ENCODE peak calls at places on chromosomes 6 and 20, in six cellular contexts. U is progenitor cell of endocrine pancreas, M is heart right ventricle, F is NCI-H2171, X is neural progenitor cell, R is NCI-H1092. L is an unnamed sample.

GRCh38 chr20:258963-259362 is 1.4 kb downstream of the DEFB132 start:
- DNase-seq in U (no peak), X (no peak), R (no peak), F (no peak), M (no peak), L (no peak)

GRCh38 chr6:155066371-155066770 is 71.3 kb downstream of the TIAM2 start:
- DNase-seq in U (no peak), X (no peak), M (no peak), R (no peak), F (no peak), L (no peak)

GRCh38 chr6:32190946-32191677 is 1.1 kb upstream of the PBX2 start:
- DNase-seq in R (no peak), M (no peak), X (no peak), U (no peak), F (no peak), L (no peak)

GRCh38 chr6:132650413-132650812 is 8.6 kb downstream of the TAAR1 start:
- DNase-seq in F (no peak), X (no peak), R (no peak), U (no peak), M (no peak), L (no peak)

GRCh38 chr6:151765444-151765886 is 42.0 kb upstream of the ESR1 start:
- DNase-seq in M (peak; percentile 70), R (peak; percentile 43), F (peak; percentile 16), U (no peak), X (peak; percentile 66), L (peak; percentile 45)

GRCh38 chr6:166007349-166008263 is 160.0 kb downstream of the TBXT start:
- DNase-seq in R (no peak), M (peak; percentile 67), U (no peak), X (peak; percentile 58), F (no peak), L (no peak)

GRCh38 chr6:134482585-134483346 is 164.9 kb upstream of the SGK1 start:
- DNase-seq in R (no peak), F (no peak), U (no peak), M (peak; percentile 71), X (no peak), L (no peak)

GRCh38 chr6:127341471-127342202 is 1.8 kb downstream of the ECHDC1 start:
- DNase-seq in X (no peak), F (no peak), M (no peak), R (no peak), U (no peak), L (no peak)

GRCh38 chr20:46959081-46959692 is 64.5 kb downstream of the EYA2 start:
- DNase-seq in F (peak; percentile 37), U (no peak), M (no peak), R (no peak), X (no peak), L (no peak)

GRCh38 chr6:7137335-7138106 is 29.8 kb downstream of the RREB1 start:
- DNase-seq in M (peak; percentile 59), U (no peak), F (no peak), X (peak; percentile 48), R (peak; percentile 23), L (no peak)

GRCh38 chr6:95803889-95804288 is 211.9 kb upstream of the FUT9 start:
- DNase-seq in R (no peak), M (no peak), X (no peak), U (no peak), F (no peak), L (no peak)

GRCh38 chr6:44122821-44123220 is 4.4 kb downstream of the MRPL14 start:
- DNase-seq in F (no peak), R (no peak), M (no peak), U (no peak), X (no peak), L (no peak)

GRCh38 chr20:4563534-4563933 is 158.2 kb upstream of the PRND start:
- DNase-seq in U (peak; percentile 29), X (peak; percentile 56), M (no peak), R (no peak), F (no peak), L (no peak)

GRCh38 chr6:34547921-34548644 is 8.0 kb downstream of the SPDEF start:
- DNase-seq in U (no peak), R (no peak), M (no peak), F (no peak), X (no peak), L (no peak)

GRCh38 chr6:28710466-28711191 is 184.9 kb downstream of the GPX5 start:
- DNase-seq in X (peak; percentile 49), F (no peak), U (no peak), M (no peak), R (no peak), L (no peak)

GRCh38 chr6:21665101-21665435 is 71.5 kb downstream of the SOX4 start:
- DNase-seq in R (no peak), F (no peak), X (no peak), M (no peak), U (no peak), L (no peak)

GRCh38 chr6:63565727-63566625 is 6.3 kb upstream of the LOC128125822 start:
- DNase-seq in R (no peak), M (no peak), U (no peak), X (no peak), F (no peak), L (no peak)

GRCh38 chr20:63509088-63509564 is 10.2 kb upstream of the EEF1A2 start:
- DNase-seq in M (no peak), F (no peak), U (no peak), R (no peak), X (no peak), L (no peak)

GRCh38 chr6:7505196-7505699 is 36.2 kb upstream of the DSP start:
- DNase-seq in R (no peak), U (no peak), F (peak; percentile 83), M (peak; percentile 16), X (peak; percentile 28), L (no peak)

GRCh38 chr6:161963181-161963580 is 689.3 kb upstream of the AGPAT4 start:
- DNase-seq in R (no peak), U (no peak), X (no peak), M (no peak), F (no peak), L (no peak)

GRCh38 chr6:168871535-168872106 is 382.0 kb downstream of the THBS2 start:
- DNase-seq in F (no peak), X (no peak), U (no peak), R (no peak), M (no peak), L (no peak)

GRCh38 chr6:106119526-106119925 is 33.4 kb downstream of the PRDM1 start:
- DNase-seq in R (no peak), X (no peak), F (no peak), U (no peak), M (no peak), L (no peak)

GRCh38 chr6:44512868-44513641 is 125.5 kb downstream of the CDC5L start:
- DNase-seq in M (peak; percentile 25), F (no peak), U (no peak), X (no peak), R (no peak), L (no peak)

GRCh38 chr20:50415516-50416268 is 94.5 kb upstream of the PTPN1 start:
- DNase-seq in R (no peak), M (peak; percentile 99), X (peak; percentile 38), F (no peak), U (no peak), L (no peak)

GRCh38 chr6:6875818-6876470 is 231.8 kb upstream of the RREB1 start:
- DNase-seq in U (no peak), M (no peak), X (no peak), R (no peak), F (no peak), L (no peak)